ENCODE peak calls at places on chromosome 12, in five cellular contexts. U is IMR-90; M is body of pancreas; D is CD8-positive, alpha-beta T cell; L is ascending aorta. S is an unnamed sample.

GRCh38 chr12:121494093-121494787 is 86.6 kb downstream of the KDM2B start:
- DNase-seq in U (peak), M (peak), D (peak), L (no peak), S (no peak)

GRCh38 chr12:68292157-68292940 is 38.9 kb upstream of the IL22 start:
- DNase-seq in U (no peak), M (peak), D (no peak), L (no peak), S (no peak)

GRCh38 chr12:124588689-124589318 is 21.4 kb upstream of the NCOR2 start:
- DNase-seq in U (peak), M (no peak), D (no peak), L (no peak), S (peak)

GRCh38 chr12:22238211-22238610 is 96.3 kb downstream of the ST8SIA1 start:
- DNase-seq in U (no peak), M (no peak), D (no peak), L (no peak), S (no peak)

GRCh38 chr12:117356048-117356447 is 5.4 kb downstream of the NOS1 start:
- DNase-seq in U (no peak), M (no peak), D (no peak), L (no peak), S (no peak)

GRCh38 chr12:68789144-68789878 is 18.7 kb upstream of the MDM2 start:
- DNase-seq in U (no peak), M (no peak), D (no peak), L (no peak), S (no peak)

GRCh38 chr12:62995097-62995496 is 60.1 kb upstream of the PPM1H start:
- DNase-seq in U (no peak), M (no peak), D (no peak), L (no peak), S (no peak)

GRCh38 chr12:12813120-12814101 is at the start of gene DDX47:
- DNase-seq in U (peak), M (peak), D (peak), L (peak), S (peak)

GRCh38 chr12:88952543-88952942 is 372.3 kb upstream of the KITLG start:
- DNase-seq in U (peak), M (peak), D (no peak), L (no peak), S (peak)

GRCh38 chr12:52604859-52605258 is 3.6 kb upstream of the KRT72 start:
- DNase-seq in U (no peak), M (no peak), D (no peak), L (no peak), S (no peak)

GRCh38 chr12:47576256-47576655 is 129.6 kb downstream of the RPAP3 start:
- DNase-seq in U (no peak), M (no peak), D (no peak), L (no peak), S (no peak)

GRCh38 chr12:99722690-99723486 is 75.3 kb downstream of the GARIN6 start:
- DNase-seq in U (no peak), M (no peak), D (no peak), L (no peak), S (no peak)

GRCh38 chr12:10235761-10236631 is 23.3 kb downstream of the GABARAPL1 start:
- DNase-seq in U (peak), M (peak), D (no peak), L (no peak), S (peak)

GRCh38 chr12:129720618-129721017 is 183.2 kb downstream of the TMEM132D start:
- DNase-seq in U (no peak), M (no peak), D (no peak), L (no peak), S (no peak)

GRCh38 chr12:54277823-54278276 is 2.1 kb downstream of the CBX5 start:
- DNase-seq in U (no peak), M (no peak), D (no peak), L (no peak), S (no peak)
- H3K4me3 ChIP-seq in U (peak), M (no peak), D (peak), L (peak), S (peak)

DNA sequence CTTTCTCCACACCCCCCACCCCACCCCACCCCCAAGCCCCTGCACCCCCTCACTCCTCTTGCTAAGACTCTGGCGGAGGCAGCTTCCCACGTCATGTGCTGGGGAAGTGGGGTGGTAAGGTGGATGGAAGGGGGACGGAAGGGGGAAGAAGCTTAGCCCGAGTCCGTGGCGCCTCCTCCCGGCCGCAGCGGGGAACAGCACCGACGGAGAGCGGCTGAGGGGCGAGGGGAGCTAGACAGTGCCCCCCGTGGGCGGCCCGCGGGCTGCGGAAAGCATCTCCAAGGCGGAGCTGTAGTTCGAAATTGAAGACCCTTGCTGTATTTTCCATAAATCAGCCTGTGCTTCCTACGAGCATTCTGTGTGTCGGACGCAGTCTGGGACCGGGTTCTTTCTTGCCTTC is 608 bp upstream of the GRIN2B start:
- DNase-seq in U (no peak), M (no peak), D (no peak), L (no peak), S (no peak)
- TF ChIP-seq CTCF in U (no peak), M (no peak), D (no peak), L (no peak), S (peak)

DNA sequence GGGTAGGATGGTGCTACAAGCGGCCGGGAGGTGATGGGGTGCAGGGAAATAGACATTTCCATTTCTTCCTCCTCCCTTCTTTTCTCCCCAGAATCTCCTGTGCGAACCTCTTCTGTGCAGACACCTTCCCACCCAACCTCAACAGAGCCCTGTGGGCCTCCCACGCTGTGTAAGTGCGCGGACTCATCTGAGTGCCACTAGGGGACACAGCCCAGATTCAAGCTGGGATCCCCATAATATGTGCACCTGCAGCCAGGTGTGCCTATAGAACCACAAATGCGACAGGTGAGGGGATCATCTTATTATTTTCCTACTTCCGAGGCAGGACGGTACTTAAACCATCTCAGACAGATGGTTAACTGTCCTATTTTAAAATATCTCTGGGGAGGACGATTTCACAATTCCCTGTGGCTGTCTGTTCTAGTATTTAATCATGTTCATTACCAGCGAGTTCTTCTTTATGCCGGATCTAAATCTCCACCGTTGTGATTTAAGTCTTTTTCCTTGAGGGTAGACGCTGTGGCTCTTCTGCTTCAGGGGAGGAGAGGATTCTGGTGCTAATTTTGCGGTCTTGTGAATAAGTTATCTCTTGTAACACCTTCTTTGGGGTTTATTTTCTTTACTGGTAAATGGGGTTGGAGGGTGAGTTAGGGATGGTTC is 17.2 kb upstream of the CACNA1C start:
- DNase-seq in U (no peak), M (no peak), D (no peak), L (no peak), S (no peak)
- H3K4me3 ChIP-seq in U (no peak), M (no peak), D (peak), L (peak), S (peak)

DNA sequence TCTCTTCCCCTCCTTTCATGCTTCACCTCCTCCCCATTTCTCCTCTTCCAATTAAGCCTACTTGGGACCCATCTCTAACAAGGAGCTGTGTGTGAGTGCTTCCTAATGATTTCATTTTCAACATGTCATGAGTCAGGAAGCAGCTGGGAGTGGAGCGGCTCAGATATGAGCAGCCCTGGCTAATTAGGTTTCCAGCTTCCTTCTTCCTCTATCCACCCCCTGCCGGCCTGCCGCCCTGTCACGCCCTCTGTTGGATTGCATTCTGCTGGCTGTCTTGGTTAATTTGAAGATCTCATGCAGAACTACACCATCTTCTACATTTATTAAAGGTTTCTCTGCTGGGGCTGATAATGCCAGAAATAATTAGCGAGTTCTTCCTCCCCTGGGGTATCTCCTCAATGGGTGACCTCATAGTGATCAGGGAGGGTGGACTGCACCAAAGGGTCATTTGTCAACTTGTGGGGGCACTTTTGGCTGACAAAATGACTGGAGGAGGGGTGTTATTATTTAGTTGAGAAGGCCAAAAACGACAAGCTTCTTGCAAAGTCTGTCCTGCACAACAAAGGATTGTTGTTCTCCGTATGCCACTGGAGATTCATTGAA is 300.9 kb upstream of the SRRM4 start:
- DNase-seq in U (no peak), M (peak), D (no peak), L (no peak), S (no peak)
- TF ChIP-seq CTCF in U (no peak), M (no peak), D (no peak), L (no peak), S (no peak)

GRCh38 chr12:104467346-104467837 is 10.6 kb downstream of the CHST11 start:
- DNase-seq in U (no peak), M (no peak), D (no peak), L (no peak), S (no peak)
- H3K4me3 ChIP-seq in U (no peak), M (no peak), D (no peak), L (no peak), S (no peak)

DNA sequence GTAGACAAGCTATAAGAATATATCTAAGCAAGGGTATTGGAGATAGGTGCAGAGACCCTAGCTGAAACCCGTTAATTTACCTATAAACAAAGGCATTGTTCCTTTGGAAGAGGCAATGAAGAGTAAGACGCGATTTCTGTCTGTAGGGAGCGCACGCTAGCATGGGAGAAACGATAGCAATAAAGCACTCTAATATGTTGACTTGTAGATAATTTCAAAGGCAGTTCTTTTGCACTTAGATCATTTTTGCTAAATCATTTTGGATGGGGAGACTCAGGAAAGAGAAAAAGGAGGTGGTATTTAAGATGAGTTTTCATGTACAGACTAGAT is 648 bp downstream of the CCDC77 start:
- DNase-seq in U (peak), M (no peak), D (no peak), L (no peak), S (peak)
- TF ChIP-seq CTCF in U (peak), M (no peak), D (no peak), L (no peak), S (peak)